ENCODE peak calls at places on chromosomes 6 and 20, in ten cellular contexts. S is GM13976; T is BE2C; F is Right ventricle myocardium inferior; U is right cardiac atrium; A is left lung; L is stimulated activated CD4-positive, alpha-beta T cell treated with anti-CD3 and anti-CD28 coated beads, Interleukin-1b, Interleukin-23, amount 100 ng/mL, for 24 hours; Y is hypothalamus; Z is H4; H is brain microvascular endothelial cell. D is an unnamed sample.

GRCh38 chr20:10763117-10763516 is 89.3 kb upstream of the JAG1 start:
- DNase-seq in S (no peak), T (no peak), F (no peak), U (no peak), A (no peak), L (no peak), Y (no peak), Z (no peak), H (peak; percentile 25), D (no peak)

GRCh38 chr6:70166088-70166958 is 136.6 kb downstream of the COL9A1 start:
- DNase-seq in S (peak; percentile 34), T (peak; percentile 78), F (no peak), U (peak; percentile 60), A (peak; percentile 72), L (no peak), Y (peak; percentile 33), Z (peak; percentile 62), H (peak; percentile 45), D (peak; percentile 12)

GRCh38 chr20:10670521-10671220 is 3.1 kb downstream of the JAG1 start:
- DNase-seq in S (peak; percentile 67), T (no peak), F (no peak), U (no peak), A (no peak), L (no peak), Y (no peak), Z (no peak), H (no peak), D (no peak)

GRCh38 chr20:4601630-4602296 is 119.9 kb upstream of the PRND start:
- DNase-seq in S (no peak), T (peak; percentile 30), F (peak; percentile 81), U (peak; percentile 90), A (no peak), L (no peak), Y (peak; percentile 41), Z (peak; percentile 80), H (no peak), D (peak; percentile 54)

GRCh38 chr6:128806274-128806673 is 76.7 kb upstream of the LAMA2 start:
- DNase-seq in S (no peak), T (no peak), F (no peak), U (no peak), A (no peak), L (no peak), Y (no peak), Z (peak; percentile 4), H (no peak), D (no peak)

GRCh38 chr6:21769973-21770372 is 176.4 kb downstream of the SOX4 start:
- DNase-seq in S (no peak), T (no peak), F (no peak), U (no peak), A (no peak), L (no peak), Y (no peak), Z (peak; percentile 34), H (no peak), D (no peak)

GRCh38 chr6:49551126-49551865 is 828 bp downstream of the C6orf141 start:
- DNase-seq in S (peak; percentile 36), T (no peak), F (no peak), U (no peak), A (peak; percentile 79), L (no peak), Y (no peak), Z (no peak), H (no peak), D (no peak)

GRCh38 chr6:128443553-128443952 is 76.8 kb downstream of the PTPRK start:
- DNase-seq in S (no peak), T (no peak), F (no peak), U (no peak), A (no peak), L (no peak), Y (no peak), Z (no peak), H (peak; percentile 23), D (no peak)

GRCh38 chr20:63327229-63327745 is 33.9 kb downstream of the CHRNA4 start:
- DNase-seq in S (no peak), T (no peak), F (peak; percentile 20), U (no peak), A (peak; percentile 24), L (no peak), Y (no peak), Z (no peak), H (no peak), D (no peak)